ENCODE peak calls at places on chromosomes 13 and 19, in seven cellular contexts. One of them, this sample, is unnamed.

GRCh38 chr13:113613789-113614379 is 29.3 kb downstream of the TFDP1 start:
- DNase-seq in K562: no peak
- DNase-seq in HepG2: no peak
- DNase-seq in SK-N-SH: no peak
- DNase-seq in GM12878: no peak
- DNase-seq in GM12892: no peak
- DNase-seq in H1: no peak
- DNase-seq in this sample: no peak

GRCh38 chr19:44671400-44671799 is at the start of gene CEACAM19:
- DNase-seq in K562: no peak
- DNase-seq in HepG2: no peak
- DNase-seq in SK-N-SH: no peak
- DNase-seq in GM12878: no peak
- DNase-seq in GM12892: no peak
- DNase-seq in H1: no peak
- DNase-seq in this sample: no peak

GRCh38 chr13:45200701-45201230 is at the start of gene KCTD4:
- DNase-seq in K562: no peak
- DNase-seq in HepG2: no peak
- DNase-seq in SK-N-SH: no peak
- DNase-seq in GM12878: no peak
- DNase-seq in GM12892: no peak
- DNase-seq in H1: no peak
- DNase-seq in this sample: no peak

GRCh38 chr19:42280761-42281174 is 11.7 kb downstream of the CIC start:
- DNase-seq in K562: peak
- DNase-seq in HepG2: no peak
- DNase-seq in SK-N-SH: peak
- DNase-seq in GM12878: no peak
- DNase-seq in GM12892: no peak
- DNase-seq in H1: no peak
- DNase-seq in this sample: no peak

GRCh38 chr13:34758628-34759027 is 183.4 kb upstream of the NBEA start:
- DNase-seq in K562: no peak
- DNase-seq in HepG2: no peak
- DNase-seq in SK-N-SH: no peak
- DNase-seq in GM12878: no peak
- DNase-seq in GM12892: no peak
- DNase-seq in H1: no peak
- DNase-seq in this sample: no peak

GRCh38 chr13:88456155-88456554 is 785.0 kb downstream of the SLITRK5 start:
- DNase-seq in K562: no peak
- DNase-seq in HepG2: no peak
- DNase-seq in SK-N-SH: no peak
- DNase-seq in GM12878: no peak
- DNase-seq in GM12892: no peak
- DNase-seq in H1: no peak
- DNase-seq in this sample: no peak

GRCh38 chr19:50858896-50859295 is 4.2 kb downstream of the KLK3 start:
- DNase-seq in K562: no peak
- DNase-seq in HepG2: no peak
- DNase-seq in SK-N-SH: no peak
- DNase-seq in GM12878: no peak
- DNase-seq in GM12892: no peak
- DNase-seq in H1: no peak
- DNase-seq in this sample: no peak

GRCh38 chr19:12994701-12995595 is at the start of gene NFIX:
- DNase-seq in K562: peak
- DNase-seq in HepG2: peak
- DNase-seq in SK-N-SH: peak
- DNase-seq in GM12878: no peak
- DNase-seq in GM12892: no peak
- DNase-seq in H1: no peak
- DNase-seq in this sample: peak

GRCh38 chr19:42571136-42571535 is 23.6 kb downstream of the CEACAM8 start:
- DNase-seq in K562: no peak
- DNase-seq in HepG2: no peak
- DNase-seq in SK-N-SH: no peak
- DNase-seq in GM12878: no peak
- DNase-seq in GM12892: no peak
- DNase-seq in H1: no peak
- DNase-seq in this sample: no peak

GRCh38 chr13:79548886-79549285 is 67.9 kb downstream of the NDFIP2 start:
- DNase-seq in K562: no peak
- DNase-seq in HepG2: no peak
- DNase-seq in SK-N-SH: peak
- DNase-seq in GM12878: no peak
- DNase-seq in GM12892: no peak
- DNase-seq in H1: no peak
- DNase-seq in this sample: no peak

GRCh38 chr13:26502826-26503225 is 54.7 kb upstream of the WASF3 start:
- DNase-seq in K562: no peak
- DNase-seq in HepG2: no peak
- DNase-seq in SK-N-SH: no peak
- DNase-seq in GM12878: no peak
- DNase-seq in GM12892: no peak
- DNase-seq in H1: no peak
- DNase-seq in this sample: no peak
- TF ChIP-seq TAF1 in K562: no peak
- TF ChIP-seq TAF1 in HepG2: no peak
- TF ChIP-seq TAF1 in SK-N-SH: no peak
- TF ChIP-seq TAF1 in GM12878: no peak
- TF ChIP-seq TAF1 in GM12892: no peak
- TF ChIP-seq TAF1 in H1: no peak
- TF ChIP-seq TAF1 in this sample: no peak

DNA sequence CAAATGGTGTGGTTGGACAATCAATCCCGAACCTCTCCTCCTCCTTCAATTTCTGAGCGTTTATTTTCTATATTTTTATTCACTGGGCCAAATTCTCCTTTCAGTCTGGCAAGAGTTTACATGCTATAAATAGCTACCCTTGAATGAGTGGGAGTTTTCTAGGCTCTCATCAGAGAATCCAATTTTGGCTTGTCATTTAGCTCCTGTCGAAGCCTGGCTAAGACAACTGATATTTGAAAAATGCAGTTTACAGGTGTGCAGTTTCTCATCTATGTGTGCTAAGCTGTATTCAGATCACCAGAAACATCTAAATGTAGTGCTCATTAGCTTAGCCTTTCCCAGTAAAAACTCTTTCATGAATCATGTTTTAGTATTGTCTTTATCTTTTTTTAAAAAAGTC is 61.9 kb downstream of the OLFM4 start:
- DNase-seq in K562: no peak
- DNase-seq in HepG2: no peak
- DNase-seq in SK-N-SH: no peak
- DNase-seq in GM12878: no peak
- DNase-seq in GM12892: no peak
- DNase-seq in H1: no peak
- DNase-seq in this sample: no peak
- TF ChIP-seq TAF1 in K562: no peak
- TF ChIP-seq TAF1 in HepG2: no peak
- TF ChIP-seq TAF1 in SK-N-SH: no peak
- TF ChIP-seq TAF1 in GM12878: no peak
- TF ChIP-seq TAF1 in GM12892: no peak
- TF ChIP-seq TAF1 in H1: no peak
- TF ChIP-seq TAF1 in this sample: no peak

DNA sequence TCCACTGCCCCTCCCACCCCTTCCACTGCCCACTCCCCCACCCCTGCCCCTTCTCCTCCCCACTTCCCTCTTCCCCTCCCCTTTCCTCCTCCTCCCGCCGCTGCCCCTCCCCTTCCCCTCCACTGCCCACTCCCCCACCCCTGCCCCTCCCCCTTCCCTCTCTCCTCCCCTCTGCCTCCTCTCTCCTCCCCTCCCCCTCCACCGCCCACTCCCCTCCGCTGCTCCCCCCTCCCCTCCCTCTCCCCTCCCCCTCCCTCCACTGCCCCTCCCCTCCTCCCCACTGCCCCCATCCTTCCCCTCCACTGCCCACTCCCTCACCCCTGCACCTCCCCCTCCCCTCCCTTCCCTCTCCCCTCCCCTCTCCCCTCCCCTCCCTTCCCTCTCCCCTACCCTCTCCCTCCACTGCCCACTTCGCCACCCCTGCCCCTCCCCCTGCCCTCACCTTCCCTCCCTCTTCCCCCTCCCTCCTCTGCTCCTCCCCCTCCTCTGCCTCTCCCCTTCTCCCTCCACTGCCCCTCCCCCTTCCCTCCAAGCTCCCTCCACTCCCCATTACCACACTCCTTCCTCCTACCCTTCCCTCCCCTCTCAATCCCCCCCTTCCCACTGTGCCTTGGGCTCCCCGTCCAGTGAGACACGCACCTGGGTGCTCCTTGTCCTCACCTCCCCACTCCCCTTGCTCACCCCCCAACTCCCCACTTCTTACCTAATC is 21.9 kb downstream of the ATP8B3 start:
- DNase-seq in K562: no peak
- DNase-seq in HepG2: no peak
- DNase-seq in SK-N-SH: no peak
- DNase-seq in GM12878: no peak
- DNase-seq in GM12892: no peak
- DNase-seq in H1: no peak
- DNase-seq in this sample: no peak
- TF ChIP-seq TAF1 in K562: no peak
- TF ChIP-seq TAF1 in HepG2: no peak
- TF ChIP-seq TAF1 in SK-N-SH: no peak
- TF ChIP-seq TAF1 in GM12878: no peak
- TF ChIP-seq TAF1 in GM12892: no peak
- TF ChIP-seq TAF1 in H1: no peak
- TF ChIP-seq TAF1 in this sample: no peak

GRCh38 chr19:30093966-30094770 is 152.1 kb downstream of the URI1 start:
- DNase-seq in K562: no peak
- DNase-seq in HepG2: no peak
- DNase-seq in SK-N-SH: peak
- DNase-seq in GM12878: no peak
- DNase-seq in GM12892: no peak
- DNase-seq in H1: no peak
- DNase-seq in this sample: no peak
- TF ChIP-seq TAF1 in K562: no peak
- TF ChIP-seq TAF1 in HepG2: no peak
- TF ChIP-seq TAF1 in SK-N-SH: no peak
- TF ChIP-seq TAF1 in GM12878: no peak
- TF ChIP-seq TAF1 in GM12892: no peak
- TF ChIP-seq TAF1 in H1: no peak
- TF ChIP-seq TAF1 in this sample: no peak

GRCh38 chr13:40622246-40622645 is 44.2 kb downstream of the FOXO1 start:
- DNase-seq in K562: no peak
- DNase-seq in HepG2: no peak
- DNase-seq in SK-N-SH: no peak
- DNase-seq in GM12878: no peak
- DNase-seq in GM12892: no peak
- DNase-seq in H1: no peak
- DNase-seq in this sample: no peak

GRCh38 chr13:40622761-40623160 is 43.7 kb downstream of the FOXO1 start:
- DNase-seq in K562: no peak
- DNase-seq in HepG2: no peak
- DNase-seq in SK-N-SH: no peak
- DNase-seq in GM12878: no peak
- DNase-seq in GM12892: no peak
- DNase-seq in H1: no peak
- DNase-seq in this sample: no peak

GRCh38 chr13:40617801-40618356 is 48.6 kb downstream of the FOXO1 start:
- DNase-seq in K562: no peak
- DNase-seq in HepG2: no peak
- DNase-seq in SK-N-SH: no peak
- DNase-seq in GM12878: no peak
- DNase-seq in GM12892: no peak
- DNase-seq in H1: no peak
- DNase-seq in this sample: no peak

GRCh38 chr13:40618581-40619478 is 47.6 kb downstream of the FOXO1 start:
- DNase-seq in K562: no peak
- DNase-seq in HepG2: no peak
- DNase-seq in SK-N-SH: no peak
- DNase-seq in GM12878: no peak
- DNase-seq in GM12892: no peak
- DNase-seq in H1: no peak
- DNase-seq in this sample: no peak

DNA sequence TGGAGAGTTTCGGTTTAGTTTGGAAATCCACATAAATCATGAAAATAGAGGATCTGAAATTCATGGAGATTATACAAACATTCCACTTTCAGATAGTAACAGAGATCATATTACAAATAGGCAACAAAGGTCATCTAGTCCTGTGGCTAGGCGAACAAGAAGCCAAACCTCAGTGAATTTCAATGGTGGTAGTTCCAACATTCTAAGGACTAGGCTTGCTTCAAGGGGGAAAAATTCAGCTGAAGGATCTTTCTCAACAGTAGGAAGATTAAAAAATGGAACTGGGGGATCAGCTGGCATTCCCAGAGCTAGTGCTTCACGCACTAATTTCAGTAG is 47.0 kb downstream of the FOXO1 start:
- DNase-seq in K562: no peak
- DNase-seq in HepG2: peak
- DNase-seq in SK-N-SH: no peak
- DNase-seq in GM12878: no peak
- DNase-seq in GM12892: no peak
- DNase-seq in H1: no peak
- DNase-seq in this sample: no peak
- TF ChIP-seq TAF1 in K562: no peak
- TF ChIP-seq TAF1 in HepG2: no peak
- TF ChIP-seq TAF1 in SK-N-SH: no peak
- TF ChIP-seq TAF1 in GM12878: no peak
- TF ChIP-seq TAF1 in GM12892: no peak
- TF ChIP-seq TAF1 in H1: no peak
- TF ChIP-seq TAF1 in this sample: no peak

GRCh38 chr19:32459199-32459865 is 53.8 kb downstream of the DPY19L3 start:
- DNase-seq in K562: no peak
- DNase-seq in HepG2: peak
- DNase-seq in SK-N-SH: no peak
- DNase-seq in GM12878: no peak
- DNase-seq in GM12892: no peak
- DNase-seq in H1: no peak
- DNase-seq in this sample: no peak

GRCh38 chr19:32460476-32460875 is 54.9 kb downstream of the DPY19L3 start:
- DNase-seq in K562: no peak
- DNase-seq in HepG2: no peak
- DNase-seq in SK-N-SH: no peak
- DNase-seq in GM12878: no peak
- DNase-seq in GM12892: no peak
- DNase-seq in H1: no peak
- DNase-seq in this sample: no peak

GRCh38 chr19:32465176-32465575 is 59.6 kb downstream of the DPY19L3 start:
- DNase-seq in K562: no peak
- DNase-seq in HepG2: no peak
- DNase-seq in SK-N-SH: no peak
- DNase-seq in GM12878: no peak
- DNase-seq in GM12892: no peak
- DNase-seq in H1: no peak
- DNase-seq in this sample: no peak

GRCh38 chr19:32469796-32470195 is 64.2 kb downstream of the DPY19L3 start:
- DNase-seq in K562: no peak
- DNase-seq in HepG2: no peak
- DNase-seq in SK-N-SH: no peak
- DNase-seq in GM12878: no peak
- DNase-seq in GM12892: no peak
- DNase-seq in H1: no peak
- DNase-seq in this sample: no peak

GRCh38 chr19:32464279-32464678 is 58.7 kb downstream of the DPY19L3 start:
- DNase-seq in K562: no peak
- DNase-seq in HepG2: no peak
- DNase-seq in SK-N-SH: peak
- DNase-seq in GM12878: no peak
- DNase-seq in GM12892: no peak
- DNase-seq in H1: no peak
- DNase-seq in this sample: no peak
- TF ChIP-seq TAF1 in K562: no peak
- TF ChIP-seq TAF1 in HepG2: no peak
- TF ChIP-seq TAF1 in SK-N-SH: no peak
- TF ChIP-seq TAF1 in GM12878: no peak
- TF ChIP-seq TAF1 in GM12892: no peak
- TF ChIP-seq TAF1 in H1: no peak
- TF ChIP-seq TAF1 in this sample: no peak

GRCh38 chr13:32838985-32839384 is 177.2 kb upstream of the KL start:
- DNase-seq in K562: no peak
- DNase-seq in HepG2: peak
- DNase-seq in SK-N-SH: no peak
- DNase-seq in GM12878: no peak
- DNase-seq in GM12892: peak
- DNase-seq in H1: peak
- DNase-seq in this sample: no peak
- TF ChIP-seq TAF1 in K562: no peak
- TF ChIP-seq TAF1 in HepG2: no peak
- TF ChIP-seq TAF1 in SK-N-SH: no peak
- TF ChIP-seq TAF1 in GM12878: no peak
- TF ChIP-seq TAF1 in GM12892: no peak
- TF ChIP-seq TAF1 in H1: no peak
- TF ChIP-seq TAF1 in this sample: no peak